ENCODE peak calls at places on chromosomes 13 and 19, in four cellular contexts. One of them, this sample, is unnamed.

GRCh38 chr19:38253788-38254187 is 2.4 kb downstream of the PPP1R14A start:
- DNase-seq in HepG2: no peak
- DNase-seq in K562: peak
- DNase-seq in GM12878: no peak
- DNase-seq in this sample: no peak

GRCh38 chr13:113209880-113210421 is 538 bp downstream of the CUL4A start:
- DNase-seq in HepG2: peak
- DNase-seq in K562: no peak
- DNase-seq in GM12878: no peak
- DNase-seq in this sample: peak

GRCh38 chr19:51692065-51692915 is 840 bp upstream of the SPACA6 start:
- DNase-seq in HepG2: no peak
- DNase-seq in K562: no peak
- DNase-seq in GM12878: no peak
- DNase-seq in this sample: no peak

GRCh38 chr13:77860621-77861020 is 58.0 kb downstream of the EDNRB start:
- DNase-seq in HepG2: no peak
- DNase-seq in K562: no peak
- DNase-seq in GM12878: no peak
- DNase-seq in this sample: no peak

GRCh38 chr13:80649274-80649673 is 308.3 kb upstream of the SPRY2 start:
- DNase-seq in HepG2: no peak
- DNase-seq in K562: no peak
- DNase-seq in GM12878: no peak
- DNase-seq in this sample: no peak

GRCh38 chr19:50414850-50415660 is 3.7 kb upstream of the SPIB start:
- DNase-seq in HepG2: peak
- DNase-seq in K562: peak
- DNase-seq in GM12878: no peak
- DNase-seq in this sample: peak

GRCh38 chr13:34638897-34639296 is 303.2 kb upstream of the NBEA start:
- DNase-seq in HepG2: no peak
- DNase-seq in K562: no peak
- DNase-seq in GM12878: no peak
- DNase-seq in this sample: no peak

GRCh38 chr13:42812311-42812710 is 30.9 kb downstream of the FAM216B start:
- DNase-seq in HepG2: no peak
- DNase-seq in K562: no peak
- DNase-seq in GM12878: no peak
- DNase-seq in this sample: no peak

GRCh38 chr13:70108276-70108845 is at the start of gene KLHL1:
- DNase-seq in HepG2: no peak
- DNase-seq in K562: no peak
- DNase-seq in GM12878: no peak
- DNase-seq in this sample: no peak

GRCh38 chr13:94470126-94470525 is 9.4 kb downstream of the DCT start:
- DNase-seq in HepG2: no peak
- DNase-seq in K562: no peak
- DNase-seq in GM12878: no peak
- DNase-seq in this sample: no peak

GRCh38 chr13:58397596-58398387 is 766.2 kb downstream of the PCDH17 start:
- DNase-seq in HepG2: no peak
- DNase-seq in K562: no peak
- DNase-seq in GM12878: no peak
- DNase-seq in this sample: no peak

GRCh38 chr19:1672038-1672768 is 19.8 kb upstream of the TCF3 start:
- DNase-seq in HepG2: no peak
- DNase-seq in K562: peak
- DNase-seq in GM12878: no peak
- DNase-seq in this sample: peak

GRCh38 chr19:15379996-15380647 is 535 bp upstream of the AKAP8 start:
- DNase-seq in HepG2: peak
- DNase-seq in K562: peak
- DNase-seq in GM12878: no peak
- DNase-seq in this sample: peak

GRCh38 chr19:1318678-1319471 is 33.2 kb downstream of the EFNA2 start:
- DNase-seq in HepG2: no peak
- DNase-seq in K562: no peak
- DNase-seq in GM12878: no peak
- DNase-seq in this sample: no peak

GRCh38 chr19:30406220-30406944 is 34.2 kb downstream of the ZNF536 start:
- DNase-seq in HepG2: peak
- DNase-seq in K562: no peak
- DNase-seq in GM12878: no peak
- DNase-seq in this sample: peak

GRCh38 chr19:45405435-45406164 is 731 bp upstream of the PPP1R13L start:
- DNase-seq in HepG2: peak
- DNase-seq in K562: peak
- DNase-seq in GM12878: peak
- DNase-seq in this sample: peak

GRCh38 chr13:43688230-43688907 is 98.4 kb downstream of the ENOX1 start:
- DNase-seq in HepG2: no peak
- DNase-seq in K562: no peak
- DNase-seq in GM12878: no peak
- DNase-seq in this sample: no peak

GRCh38 chr13:60051754-60052153 is 112.0 kb downstream of the DIAPH3 start:
- DNase-seq in HepG2: no peak
- DNase-seq in K562: no peak
- DNase-seq in GM12878: no peak
- DNase-seq in this sample: no peak

GRCh38 chr13:113110048-113110851 is 4.7 kb downstream of the F7 start:
- DNase-seq in HepG2: no peak
- DNase-seq in K562: no peak
- DNase-seq in GM12878: no peak
- DNase-seq in this sample: no peak

GRCh38 chr13:49060698-49061387 is 85.1 kb downstream of the FNDC3A start:
- DNase-seq in HepG2: no peak
- DNase-seq in K562: no peak
- DNase-seq in GM12878: no peak
- DNase-seq in this sample: no peak

GRCh38 chr13:49063526-49063925 is 87.8 kb downstream of the FNDC3A start:
- DNase-seq in HepG2: no peak
- DNase-seq in K562: no peak
- DNase-seq in GM12878: no peak
- DNase-seq in this sample: no peak

GRCh38 chr13:49064459-49064858 is 88.7 kb downstream of the FNDC3A start:
- DNase-seq in HepG2: no peak
- DNase-seq in K562: no peak
- DNase-seq in GM12878: no peak
- DNase-seq in this sample: no peak

GRCh38 chr13:49058761-49059160 is 83.0 kb downstream of the FNDC3A start:
- DNase-seq in HepG2: no peak
- DNase-seq in K562: no peak
- DNase-seq in GM12878: no peak
- DNase-seq in this sample: no peak

GRCh38 chr13:49062297-49062896 is 86.7 kb downstream of the FNDC3A start:
- DNase-seq in HepG2: no peak
- DNase-seq in K562: no peak
- DNase-seq in GM12878: no peak
- DNase-seq in this sample: no peak
- TF ChIP-seq FOXK2 in HepG2: no peak
- TF ChIP-seq FOXK2 in K562: no peak
- TF ChIP-seq FOXK2 in GM12878: no peak
- TF ChIP-seq FOXK2 in this sample: no peak

DNA sequence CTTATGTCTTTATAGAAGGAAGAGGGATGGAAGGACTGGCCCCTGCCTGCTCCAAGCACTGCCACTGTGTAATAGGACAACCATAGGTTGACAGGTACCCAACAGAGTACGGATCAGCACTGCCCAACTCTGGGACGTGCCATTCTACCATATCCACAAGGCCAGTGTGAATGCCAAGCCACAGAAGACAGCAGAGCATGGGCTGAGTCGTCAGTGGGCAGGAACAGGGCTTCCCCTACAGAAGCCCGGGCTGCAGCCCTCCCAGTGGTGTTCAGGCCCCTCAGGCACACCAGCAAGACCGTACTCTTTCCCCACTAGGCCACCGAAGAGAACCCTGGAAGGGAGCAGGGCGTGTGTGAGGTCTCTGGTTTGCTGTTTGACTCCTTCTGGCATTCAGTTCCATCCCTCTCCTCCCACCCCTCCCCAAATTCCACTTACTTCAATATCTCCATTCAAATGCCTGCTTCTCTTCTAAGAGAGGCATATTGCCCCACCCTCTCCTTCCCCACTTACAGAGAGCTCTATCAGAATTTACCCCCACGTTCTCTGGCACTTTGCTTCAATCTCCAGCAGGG is 209.4 kb downstream of the FOXO1 start:
- DNase-seq in HepG2: no peak
- DNase-seq in K562: no peak
- DNase-seq in GM12878: no peak
- DNase-seq in this sample: no peak
- TF ChIP-seq SP1 in HepG2: no peak
- TF ChIP-seq SP1 in K562: no peak
- TF ChIP-seq SP1 in GM12878: no peak
- TF ChIP-seq SP1 in this sample: no peak

GRCh38 chr13:63304497-63304896 is 1888.8 kb upstream of the PCDH20 start:
- DNase-seq in HepG2: no peak
- DNase-seq in K562: no peak
- DNase-seq in GM12878: no peak
- DNase-seq in this sample: no peak
- TF ChIP-seq BHLHE40 in HepG2: no peak
- TF ChIP-seq BHLHE40 in K562: no peak
- TF ChIP-seq BHLHE40 in GM12878: no peak
- TF ChIP-seq BHLHE40 in this sample: no peak

GRCh38 chr19:42114412-42114811 is 17.8 kb downstream of the POU2F2 start:
- DNase-seq in HepG2: no peak
- DNase-seq in K562: no peak
- DNase-seq in GM12878: peak
- DNase-seq in this sample: no peak
- TF ChIP-seq FOXK2 in HepG2: no peak
- TF ChIP-seq FOXK2 in K562: no peak
- TF ChIP-seq FOXK2 in GM12878: no peak
- TF ChIP-seq FOXK2 in this sample: no peak

GRCh38 chr19:4539697-4540581 is at the start of gene LRG1:
- DNase-seq in HepG2: peak
- DNase-seq in K562: peak
- DNase-seq in GM12878: peak
- DNase-seq in this sample: no peak
- TF ChIP-seq SP1 in HepG2: no peak
- TF ChIP-seq SP1 in K562: peak
- TF ChIP-seq SP1 in GM12878: no peak
- TF ChIP-seq SP1 in this sample: no peak